ENCODE peak calls at places on chromosomes 7 and 10, in ten cellular contexts. S is uterus, A is adrenal gland, F is GM12878, B is stomach, R is K562, P is esophagus squamous epithelium, T is prostate gland, W is transverse colon, V is thyroid gland. Q is an unnamed sample. For H3K36me3, the result is how much of the 10 kb centered on the place peaks cover.

GRCh38 chr10:44030132-44030531 is 354.8 kb downstream of the CXCL12 start:
- DNase-seq in S (no peak), A (no peak), F (no peak), B (no peak), R (no peak), P (no peak), T (no peak), W (no peak), V (no peak), Q (no peak)

GRCh38 chr7:66088861-66089838 is 13.5 kb downstream of the ASL start:
- DNase-seq in S (no peak), A (no peak), F (no peak), B (no peak), R (no peak), P (no peak), T (no peak), W (no peak), V (no peak), Q (no peak)

GRCh38 chr7:133854739-133855138 is 272.4 kb upstream of the LRGUK start:
- DNase-seq in S (no peak), A (no peak), F (no peak), B (no peak), R (peak), P (no peak), T (peak), W (no peak), V (no peak), Q (no peak)

GRCh38 chr10:106086391-106086790 is 1078.1 kb downstream of the SORCS1 start:
- DNase-seq in S (no peak), A (no peak), F (no peak), B (no peak), R (no peak), P (no peak), T (no peak), W (no peak), V (no peak), Q (no peak)

GRCh38 chr7:24991333-24991732 is 11.4 kb upstream of the OSBPL3 start:
- DNase-seq in S (no peak), A (no peak), F (no peak), B (no peak), R (no peak), P (no peak), T (no peak), W (no peak), V (peak), Q (no peak)

GRCh38 chr7:150413640-150414081 is 34.5 kb downstream of the ZNF775 start:
- DNase-seq in S (no peak), A (peak), F (no peak), B (no peak), R (peak), P (no peak), T (no peak), W (no peak), V (no peak), Q (no peak)

GRCh38 chr7:108347616-108348015 is 108.6 kb downstream of the NRCAM start:
- DNase-seq in S (no peak), A (peak), F (no peak), B (no peak), R (peak), P (no peak), T (no peak), W (no peak), V (peak), Q (no peak)

GRCh38 chr10:6030940-6031339 is 31.2 kb downstream of the IL2RA start:
- DNase-seq in S (no peak), A (no peak), F (no peak), B (no peak), R (no peak), P (no peak), T (no peak), W (no peak), V (no peak), Q (no peak)

GRCh38 chr7:47067215-47067614 is 514.7 kb downstream of the TNS3 start:
- DNase-seq in S (peak), A (no peak), F (no peak), B (no peak), R (no peak), P (no peak), T (no peak), W (no peak), V (no peak), Q (no peak)

GRCh38 chr10:20945546-20946332 is 48.6 kb upstream of the NEBL start:
- DNase-seq in S (no peak), A (no peak), F (no peak), B (no peak), R (no peak), P (no peak), T (no peak), W (no peak), V (no peak), Q (no peak)

GRCh38 chr10:70584366-70584765 is 18.2 kb downstream of the PRF1 start:
- DNase-seq in S (no peak), A (no peak), F (no peak), B (no peak), R (no peak), P (no peak), T (no peak), W (no peak), V (no peak), Q (peak)

GRCh38 chr10:59907918-59908807 is 1.8 kb upstream of the CCDC6 start:
- DNase-seq in S (peak), A (peak), F (no peak), B (peak), R (peak), P (no peak), T (peak), W (peak), V (peak), Q (peak)

GRCh38 chr7:23894891-23895569 is 185.0 kb downstream of the STK31 start:
- DNase-seq in S (no peak), A (no peak), F (no peak), B (no peak), R (no peak), P (no peak), T (no peak), W (no peak), V (no peak), Q (no peak)

GRCh38 chr7:50739744-50740455 is 42.8 kb downstream of the GRB10 start:
- DNase-seq in S (no peak), A (no peak), F (no peak), B (no peak), R (no peak), P (no peak), T (no peak), W (no peak), V (no peak), Q (no peak)

GRCh38 chr7:16293669-16294425 is 127.5 kb downstream of the CRPPA start:
- DNase-seq in S (no peak), A (no peak), F (no peak), B (no peak), R (no peak), P (no peak), T (no peak), W (no peak), V (no peak), Q (no peak)

GRCh38 chr10:79354615-79355014 is 7.3 kb downstream of the PPIF start:
- DNase-seq in S (no peak), A (no peak), F (no peak), B (no peak), R (peak), P (no peak), T (no peak), W (no peak), V (no peak), Q (no peak)

GRCh38 chr7:98613601-98614425 is 3.3 kb upstream of the NPTX2 start:
- DNase-seq in S (no peak), A (peak), F (no peak), B (no peak), R (no peak), P (no peak), T (no peak), W (no peak), V (no peak), Q (no peak)

GRCh38 chr7:10860516-10860915 is 113.2 kb upstream of the PHF14 start:
- DNase-seq in S (no peak), A (no peak), F (no peak), B (no peak), R (no peak), P (no peak), T (no peak), W (no peak), V (no peak), Q (no peak)

GRCh38 chr10:129956285-129956649 is 7.8 kb downstream of the EBF3 start:
- DNase-seq in S (no peak), A (no peak), F (no peak), B (no peak), R (no peak), P (no peak), T (no peak), W (no peak), V (no peak), Q (no peak)

GRCh38 chr7:52825611-52826010 is 209.8 kb upstream of the POM121L12 start:
- DNase-seq in S (no peak), A (no peak), F (peak), B (no peak), R (no peak), P (no peak), T (no peak), W (no peak), V (no peak), Q (no peak)

GRCh38 chr7:106770191-106770590 is 94.9 kb upstream of the PIK3CG start:
- DNase-seq in S (no peak), A (no peak), F (no peak), B (no peak), R (no peak), P (no peak), T (no peak), W (no peak), V (no peak), Q (no peak)

GRCh38 chr7:140267381-140268226 is 90.8 kb upstream of the KDM7A start:
- DNase-seq in S (no peak), A (no peak), F (no peak), B (no peak), R (peak), P (no peak), T (no peak), W (no peak), V (no peak), Q (no peak)

GRCh38 chr7:112752576-112752975 is 37.6 kb downstream of the TMEM168 start:
- DNase-seq in S (no peak), A (no peak), F (no peak), B (no peak), R (no peak), P (no peak), T (no peak), W (no peak), V (no peak), Q (no peak)

GRCh38 chr10:44292390-44293002 is 92.4 kb downstream of the CXCL12 start:
- DNase-seq in S (no peak), A (no peak), F (no peak), B (no peak), R (no peak), P (no peak), T (no peak), W (no peak), V (no peak), Q (no peak)

GRCh38 chr10:3811331-3811870 is 26.4 kb upstream of the KLF6 start:
- DNase-seq in S (no peak), A (peak), F (peak), B (peak), R (no peak), P (no peak), T (peak), W (peak), V (peak), Q (no peak)

GRCh38 chr7:30252885-30253795 is 31.3 kb upstream of the ZNRF2 start:
- DNase-seq in S (no peak), A (peak), F (no peak), B (peak), R (no peak), P (no peak), T (peak), W (peak), V (peak), Q (peak)

GRCh38 chr10:112345202-112345601 is 28.7 kb upstream of the ACSL5 start:
- DNase-seq in S (no peak), A (no peak), F (no peak), B (no peak), R (no peak), P (no peak), T (no peak), W (no peak), V (no peak), Q (no peak)

GRCh38 chr7:128211626-128212025 is 29.5 kb upstream of the LEP start:
- DNase-seq in S (no peak), A (no peak), F (no peak), B (no peak), R (no peak), P (no peak), T (no peak), W (no peak), V (no peak), Q (no peak)

GRCh38 chr7:3282457-3282856 is 18.6 kb upstream of the SDK1 start:
- DNase-seq in S (peak), A (peak), F (no peak), B (no peak), R (no peak), P (no peak), T (no peak), W (no peak), V (no peak), Q (peak)

GRCh38 chr10:84179059-84179710 is 5.6 kb downstream of the GPR15LG start:
- DNase-seq in S (no peak), A (peak), F (no peak), B (no peak), R (no peak), P (no peak), T (peak), W (no peak), V (peak), Q (no peak)

GRCh38 chr10:89213191-89213808 is 6.2 kb upstream of the CH25H start:
- DNase-seq in S (no peak), A (peak), F (no peak), B (no peak), R (peak), P (no peak), T (peak), W (no peak), V (no peak), Q (no peak)

GRCh38 chr7:12765431-12766100 is 78.1 kb downstream of the ARL4A start:
- DNase-seq in S (no peak), A (no peak), F (no peak), B (no peak), R (no peak), P (no peak), T (no peak), W (no peak), V (no peak), Q (no peak)

GRCh38 chr7:124764847-124765400 is 668 bp downstream of the GPR37 start:
- DNase-seq in S (no peak), A (peak), F (no peak), B (peak), R (no peak), P (no peak), T (no peak), W (peak), V (no peak), Q (peak)

DNA sequence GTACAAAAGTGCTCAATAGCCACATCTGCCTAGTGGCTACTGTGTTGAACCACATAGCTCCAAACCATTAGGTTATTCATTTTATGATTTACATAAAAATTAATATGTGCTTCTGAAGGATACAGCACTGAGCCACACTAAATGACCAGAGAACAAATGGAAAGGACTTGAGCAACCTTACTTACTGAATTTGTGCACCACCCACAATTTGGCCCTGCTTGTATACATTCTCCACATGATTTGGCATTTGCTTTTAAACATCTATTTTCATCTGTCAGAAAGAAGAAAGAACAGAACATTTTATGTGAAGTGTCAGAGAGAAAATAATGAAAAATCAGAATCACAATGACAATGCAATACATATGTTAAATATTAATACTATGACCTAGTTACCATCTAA is 25.7 kb downstream of the ITGB1 start:
- DNase-seq in S (no peak), A (no peak), F (no peak), B (no peak), R (no peak), P (no peak), T (no peak), W (no peak), V (no peak), Q (no peak)
- H3K36me3 ChIP-seq in S (under half), A (under half), F (under half), B (under half), R (half or more), P (under half), T (under half), W (under half), V (under half), Q (half or more)

DNA sequence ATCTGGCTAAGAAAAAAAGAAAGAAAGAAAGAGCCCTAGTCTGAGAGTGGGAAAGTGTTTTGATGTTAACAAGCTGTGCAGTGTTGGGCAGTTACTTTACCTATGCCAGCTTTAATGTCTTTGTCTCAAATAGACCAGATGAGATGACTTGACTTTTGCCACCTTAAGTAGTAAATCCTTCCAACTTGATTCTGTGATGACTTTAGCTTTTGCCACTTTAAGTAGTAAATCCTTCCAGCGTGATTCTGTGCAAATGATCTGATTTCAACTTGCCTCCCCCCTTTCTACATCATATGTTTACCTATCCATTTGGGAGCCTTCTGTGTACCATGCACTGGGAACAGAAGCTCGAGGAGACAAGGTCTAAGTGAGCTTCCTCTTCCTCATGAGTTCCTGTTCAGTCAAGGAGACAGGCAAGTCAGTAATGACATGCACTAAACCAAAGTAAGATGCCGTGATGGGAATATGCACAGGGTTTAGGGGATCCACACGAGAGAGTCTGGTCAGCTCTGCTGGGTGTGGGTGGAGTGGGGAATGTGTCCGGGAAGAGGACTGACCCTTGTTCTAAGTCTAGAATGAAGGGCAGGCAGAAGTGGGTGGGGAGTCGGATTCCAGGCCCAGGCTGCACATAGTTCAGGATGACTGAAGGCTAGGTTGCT is 17.3 kb downstream of the INPP5F start:
- DNase-seq in S (no peak), A (no peak), F (no peak), B (no peak), R (no peak), P (no peak), T (no peak), W (peak), V (no peak), Q (no peak)
- TF ChIP-seq POLR2A in S (no peak), A (no peak), F (no peak), B (no peak), R (no peak), P (no peak), T (no peak), W (no peak), V (no peak), Q (no peak)

GRCh38 chr7:100353685-100354330 is 4.1 kb upstream of the PILRB start:
- DNase-seq in S (no peak), A (no peak), F (no peak), B (no peak), R (no peak), P (no peak), T (no peak), W (no peak), V (no peak), Q (no peak)

GRCh38 chr7:100358027-100358856 is at the start of gene PILRB:
- DNase-seq in S (no peak), A (no peak), F (no peak), B (no peak), R (no peak), P (no peak), T (no peak), W (no peak), V (no peak), Q (no peak)

GRCh38 chr7:100357131-100357561 is 771 bp upstream of the PILRB start:
- DNase-seq in S (no peak), A (no peak), F (no peak), B (no peak), R (no peak), P (no peak), T (no peak), W (no peak), V (no peak), Q (no peak)

GRCh38 chr7:100358857-100359212 is 918 bp downstream of the PILRB start:
- DNase-seq in S (no peak), A (no peak), F (no peak), B (no peak), R (no peak), P (no peak), T (no peak), W (no peak), V (no peak), Q (no peak)

DNA sequence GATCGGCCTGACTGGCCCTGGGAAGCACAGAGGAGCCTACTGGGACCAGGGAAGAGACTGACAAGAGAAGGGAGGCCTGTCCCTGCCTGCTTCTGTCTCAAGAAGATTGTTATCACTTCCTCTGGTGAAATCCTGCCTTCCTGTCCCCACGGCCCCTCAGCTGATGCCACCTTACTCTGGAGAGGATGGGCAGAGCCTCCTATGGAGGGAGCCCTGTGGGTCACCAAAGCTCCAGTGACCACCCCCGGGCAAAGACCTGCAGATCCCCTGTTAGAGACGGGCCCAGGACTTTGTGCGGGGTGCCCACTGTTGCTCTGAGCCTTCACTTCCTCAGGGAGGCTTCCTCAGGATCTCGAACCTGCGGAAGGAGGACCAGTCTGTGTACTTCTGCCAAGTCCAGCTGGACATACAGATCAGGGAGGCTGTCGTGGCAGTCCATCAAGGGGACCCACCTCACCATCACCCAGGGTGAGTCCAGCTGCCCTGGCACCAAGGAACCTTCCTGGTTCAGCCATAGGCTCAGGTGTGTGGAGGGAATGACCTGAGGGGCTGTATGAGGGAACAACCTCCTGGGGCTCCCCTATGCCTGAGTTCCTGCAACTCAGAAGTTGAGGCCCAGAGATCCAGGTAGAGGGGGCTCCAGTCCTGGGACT is 1.4 kb upstream of the PILRB start:
- DNase-seq in S (no peak), A (no peak), F (no peak), B (no peak), R (no peak), P (no peak), T (no peak), W (no peak), V (no peak), Q (no peak)
- H3K4me3 ChIP-seq in S (no peak), A (no peak), F (no peak), B (no peak), R (no peak), P (no peak), T (no peak), W (no peak), V (no peak), Q (no peak)

DNA sequence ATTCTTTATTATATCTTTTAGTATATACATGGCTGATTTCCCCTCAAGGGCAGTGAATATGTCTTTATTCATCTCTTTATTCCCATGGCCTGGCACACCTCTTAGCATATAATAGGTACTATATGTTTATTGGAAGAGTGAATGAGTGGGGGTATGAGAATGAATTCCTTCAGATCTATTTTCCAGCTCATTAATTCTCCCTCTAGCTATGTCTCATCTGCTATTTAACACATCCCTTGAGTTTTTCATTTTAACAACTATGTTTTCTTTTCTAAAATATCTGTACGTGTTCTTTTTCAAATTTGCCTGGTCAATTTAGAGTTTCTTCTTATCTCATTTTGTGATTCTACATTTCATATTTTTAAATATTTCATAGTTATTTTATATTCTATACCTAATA is 14.4 kb downstream of the HPS1 start:
- DNase-seq in S (no peak), A (no peak), F (no peak), B (no peak), R (no peak), P (no peak), T (no peak), W (no peak), V (no peak), Q (no peak)
- H3K36me3 ChIP-seq in S (under half), A (under half), F (under half), B (under half), R (half or more), P (under half), T (under half), W (half or more), V (half or more), Q (under half)

GRCh38 chr10:93652857-93653256 is 40.5 kb downstream of the PDE6C start:
- DNase-seq in S (no peak), A (no peak), F (no peak), B (no peak), R (no peak), P (no peak), T (no peak), W (no peak), V (no peak), Q (no peak)
- TF ChIP-seq POLR2A in S (no peak), A (no peak), F (no peak), B (no peak), R (no peak), P (no peak), T (no peak), W (no peak), V (no peak), Q (no peak)